ENCODE peak calls at places on chromosomes 4 and X, in ten cellular contexts. B, P, E, D, V, X, Z, T, F and N are unnamed samples.

GRCh38 chr4:47674173-47674572 is 163.7 kb downstream of the CORIN start:
- DNase-seq in V (no peak), F (no peak), X (no peak), T (no peak), P (no peak), Z (no peak), D (no peak), B (no peak), E (no peak), N (no peak)

GRCh38 chr4:122764808-122765189 is 32.3 kb downstream of the BBS12 start:
- DNase-seq in V (no peak), F (peak; percentile 76), X (no peak), T (peak; percentile 92), E (no peak), P (peak; percentile 90), D (no peak), B (no peak), Z (peak; percentile 89), N (no peak)

GRCh38 chrX:30657542-30658238 is 4.5 kb downstream of the GK start:
- DNase-seq in X (no peak), E (no peak), T (peak; percentile 69), B (no peak), F (peak; percentile 36), V (no peak), Z (peak; percentile 32), P (no peak), D (no peak), N (no peak)

GRCh38 chrX:1754077-1754476 is 139.2 kb downstream of the ASMT start:
- DNase-seq in B (no peak), Z (no peak), D (no peak), E (no peak), T (no peak), F (no peak), P (peak; percentile 40), V (no peak), X (no peak), N (no peak)

GRCh38 chr4:157045507-157046127 is 30.3 kb upstream of the GLRB start:
- DNase-seq in Z (peak; percentile 75), T (peak; percentile 80), B (peak; percentile 61), X (no peak), D (no peak), E (peak; percentile 20), P (peak; percentile 74), V (no peak), F (peak; percentile 84), N (no peak)

GRCh38 chrX:120260369-120260768 is 9.8 kb downstream of the ZBTB33 start:
- DNase-seq in B (no peak), E (no peak), X (no peak), V (no peak), T (no peak), Z (no peak), P (no peak), F (peak; percentile 78), D (no peak), N (no peak)

GRCh38 chr4:38237139-38237538 is 276.9 kb downstream of the PTTG2 start:
- DNase-seq in T (peak; percentile 55), D (no peak), Z (peak; percentile 21), X (no peak), P (peak; percentile 67), F (peak; percentile 76), E (no peak), V (no peak), B (peak; percentile 32), N (no peak)

GRCh38 chr4:153371835-153372234 is 27.3 kb downstream of the MND1 start:
- DNase-seq in E (no peak), B (no peak), V (no peak), P (no peak), T (no peak), F (no peak), X (no peak), Z (no peak), D (no peak), N (no peak)

GRCh38 chrX:24298191-24298590 is 15.7 kb downstream of the SUPT20HL2 start:
- DNase-seq in D (no peak), F (no peak), B (no peak), X (no peak), E (peak; percentile 13), P (no peak), Z (no peak), V (no peak), T (peak; percentile 4), N (no peak)

GRCh38 chr4:52837716-52838558 is 24.2 kb upstream of the RASL11B start:
- DNase-seq in B (no peak), P (peak; percentile 81), E (no peak), X (no peak), D (no peak), V (no peak), Z (peak; percentile 61), F (peak; percentile 91), T (peak; percentile 66), N (no peak)

GRCh38 chr4:46124773-46125172 is 919 bp upstream of the GABRG1 start:
- DNase-seq in Z (no peak), F (no peak), B (no peak), V (no peak), X (peak; percentile 41), E (no peak), T (no peak), P (no peak), D (no peak), N (no peak)

DNA sequence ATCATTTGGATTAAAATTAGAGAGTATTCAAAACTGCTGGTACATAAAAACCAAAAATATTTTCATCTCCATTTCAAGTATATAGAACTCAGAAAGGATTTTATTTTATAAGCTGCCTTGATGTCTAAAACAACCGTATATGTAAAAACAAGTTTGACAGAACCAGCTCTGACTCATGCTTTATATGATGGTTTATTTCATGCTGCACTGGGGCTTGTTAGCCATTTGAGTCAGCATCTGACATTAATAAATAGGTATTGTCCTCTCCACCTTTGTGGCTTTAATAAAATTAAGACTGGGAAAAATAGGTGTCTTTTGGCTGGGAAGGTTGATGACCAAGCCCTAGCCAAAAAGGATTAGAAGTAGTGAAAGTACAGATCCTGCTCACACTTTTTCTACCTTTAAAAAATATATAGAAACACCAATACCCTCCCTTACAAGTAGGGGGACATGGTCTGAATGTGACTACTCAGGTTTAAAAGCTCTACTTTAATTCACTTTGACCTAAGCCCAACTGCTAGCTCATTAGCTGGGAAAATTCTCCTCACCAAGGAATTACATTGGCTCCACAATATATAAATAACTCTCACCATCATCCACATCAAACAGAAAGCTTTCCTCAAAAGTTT is 228.1 kb downstream of the ADAMTS3 start:
- DNase-seq in V (no peak), E (no peak), Z (no peak), B (no peak), D (no peak), P (no peak), F (peak; percentile 11), X (no peak), T (peak; percentile 12), N (no peak)
- TF ChIP-seq CTCF in V (no peak), E (peak; percentile 36), Z (no peak), B (no peak), D (no peak), P (peak; percentile 9), F (no peak), X (no peak), T (no peak), N (no peak)

GRCh38 chrX:50458483-50458882 is 12.1 kb downstream of the DGKK start:
- DNase-seq in D (no peak), P (no peak), F (no peak), Z (no peak), V (no peak), E (no peak), X (no peak), T (no peak), B (no peak), N (no peak)

GRCh38 chrX:50459615-50460014 is 11.0 kb downstream of the DGKK start:
- DNase-seq in V (no peak), T (no peak), D (no peak), E (no peak), B (no peak), F (no peak), X (no peak), P (no peak), Z (no peak), N (no peak)

GRCh38 chrX:50452782-50453181 is 17.8 kb downstream of the DGKK start:
- DNase-seq in D (no peak), X (no peak), P (no peak), Z (no peak), V (no peak), F (no peak), E (no peak), B (no peak), T (no peak), N (no peak)

GRCh38 chrX:50456712-50457484 is 13.7 kb downstream of the DGKK start:
- DNase-seq in F (peak; percentile 11), P (no peak), D (no peak), T (no peak), B (no peak), E (no peak), X (no peak), V (no peak), Z (peak; percentile 0), N (no peak)
- TF ChIP-seq CTCF in F (no peak), P (no peak), D (no peak), T (no peak), B (no peak), E (no peak), X (no peak), V (no peak), Z (no peak), N (no peak)

GRCh38 chrX:55488559-55489314 is 911 bp downstream of the USP51 start:
- DNase-seq in E (peak; percentile 35), P (peak; percentile 44), X (peak; percentile 67), Z (peak; percentile 39), V (peak; percentile 84), F (no peak), D (peak; percentile 58), B (no peak), T (peak; percentile 8), N (peak; percentile 61)
- TF ChIP-seq CTCF in E (no peak), P (no peak), X (no peak), Z (no peak), V (no peak), F (no peak), D (no peak), B (no peak), T (no peak), N (no peak)

DNA sequence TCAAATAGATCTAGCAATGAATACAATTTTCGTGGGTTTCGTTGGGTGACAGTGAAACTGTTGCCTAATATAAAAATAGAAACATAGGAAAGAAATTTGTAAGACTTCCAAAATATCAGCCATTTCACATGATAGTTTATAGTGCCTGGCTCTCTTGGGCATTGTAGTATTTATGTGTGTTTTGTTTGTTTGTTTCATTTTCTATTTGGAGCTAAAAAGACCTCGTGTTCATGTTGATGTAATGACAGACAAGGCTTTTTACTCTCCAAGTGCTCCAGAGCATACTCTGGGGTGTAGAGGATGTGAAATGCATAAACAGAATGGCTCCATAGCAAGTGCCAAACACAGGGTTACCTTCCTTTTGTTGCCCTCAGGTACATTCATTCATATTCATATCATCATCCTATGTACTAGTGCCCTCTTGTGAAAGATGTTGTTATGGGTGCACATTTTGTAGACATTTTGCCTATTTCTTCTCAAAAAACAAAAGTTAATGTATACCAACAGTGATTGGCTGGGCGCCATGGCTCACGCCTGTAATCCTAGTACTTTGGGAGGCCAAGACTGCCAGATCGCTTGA is 100.7 kb upstream of the AMOT start:
- DNase-seq in Z (no peak), B (no peak), V (no peak), P (no peak), D (no peak), X (no peak), F (peak; percentile 25), T (peak; percentile 1), E (no peak), N (no peak)
- TF ChIP-seq CTCF in Z (no peak), B (no peak), V (peak; percentile 25), P (no peak), D (no peak), X (no peak), F (no peak), T (peak; percentile 28), E (no peak), N (no peak)